ENCODE peak calls at places on chromosomes 13 and 19, in five cellular contexts. X, K, E, W and N are unnamed samples. For H3K4me1, the result is how much of the 10 kb centered on the place peaks cover.

GRCh38 chr19:11931513-11931912 is 6.6 kb downstream of the ZNF700 start:
- DNase-seq in X (no peak), K (no peak), E (no peak), W (no peak), N (no peak)

GRCh38 chr19:8147579-8147978 is 1.8 kb downstream of the FBN3 start:
- DNase-seq in X (no peak), K (no peak), E (no peak), W (no peak), N (no peak)

GRCh38 chr19:4210166-4210731 is 19.1 kb upstream of the EBI3 start:
- DNase-seq in X (no peak), K (no peak), E (peak), W (no peak), N (no peak)

GRCh38 chr13:111462944-111463343 is 142.5 kb downstream of the TEX29 start:
- DNase-seq in X (no peak), K (no peak), E (no peak), W (no peak), N (no peak)

GRCh38 chr13:112752711-112753541 is 63.1 kb downstream of the ATP11A start:
- DNase-seq in X (no peak), K (no peak), E (peak), W (no peak), N (no peak)

GRCh38 chr13:62512194-62513141 is 1096.8 kb upstream of the PCDH20 start:
- DNase-seq in X (peak), K (peak), E (peak), W (no peak), N (peak)

GRCh38 chr19:344625-345319 is at the start of gene MIER2:
- DNase-seq in X (peak), K (peak), E (peak), W (peak), N (peak)

GRCh38 chr13:97441414-97441813 is 7.4 kb downstream of the RAP2A start:
- DNase-seq in X (no peak), K (no peak), E (no peak), W (no peak), N (no peak)

GRCh38 chr19:53311897-53312296 is 21.7 kb upstream of the ZNF845 start:
- DNase-seq in X (no peak), K (no peak), E (no peak), W (no peak), N (no peak)

GRCh38 chr13:24147570-24147963 is 13.0 kb upstream of the SPATA13 start:
- DNase-seq in X (no peak), K (no peak), E (no peak), W (no peak), N (no peak)

GRCh38 chr13:25192936-25193335 is 20.8 kb upstream of the AMER2 start:
- DNase-seq in X (no peak), K (no peak), E (no peak), W (no peak), N (no peak)

GRCh38 chr19:4284176-4284958 is 5.3 kb downstream of the SHD start:
- DNase-seq in X (peak), K (no peak), E (peak), W (no peak), N (no peak)

GRCh38 chr19:24052811-24053210 is 34.2 kb upstream of the ZNF254 start:
- DNase-seq in X (no peak), K (no peak), E (no peak), W (no peak), N (no peak)

GRCh38 chr13:91369432-91369831 is 21.9 kb downstream of the MIR17HG start:
- DNase-seq in X (peak), K (no peak), E (no peak), W (no peak), N (no peak)

GRCh38 chr13:35191883-35192282 is 249.8 kb downstream of the NBEA start:
- DNase-seq in X (no peak), K (no peak), E (no peak), W (no peak), N (no peak)

GRCh38 chr19:10655457-10656312 is 1.5 kb downstream of the ILF3 start:
- DNase-seq in X (peak), K (peak), E (peak), W (no peak), N (no peak)

DNA sequence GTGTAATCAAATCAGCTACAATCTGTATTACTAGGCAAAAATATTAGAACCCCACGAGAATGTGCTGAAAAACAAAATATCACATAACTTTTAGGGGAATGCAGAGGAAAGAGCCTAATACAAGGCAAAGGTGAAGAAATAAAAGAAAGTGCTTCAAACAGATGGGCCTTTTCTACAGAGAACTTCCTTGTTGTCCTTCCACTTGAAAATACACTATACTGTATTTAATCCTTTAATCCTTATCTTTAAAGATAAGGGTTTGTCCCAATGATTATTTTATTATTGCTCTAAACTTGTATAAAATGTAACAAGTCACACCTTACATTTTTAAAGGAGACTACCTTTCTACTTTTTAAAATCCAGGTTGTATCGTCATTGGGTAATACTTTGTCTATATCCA is 296.5 kb downstream of the NDFIP2 start:
- DNase-seq in X (no peak), K (no peak), E (no peak), W (no peak), N (no peak)
- H3K4me1 ChIP-seq in X (under half), K (under half), E (under half), W (under half), N (under half)

GRCh38 chr13:75481176-75482069 is 546 bp downstream of the TBC1D4 start:
- DNase-seq in X (peak), K (peak), E (peak), W (peak), N (peak)
- H3K27ac ChIP-seq in X (peak), K (peak), E (no peak), W (peak), N (no peak)

GRCh38 chr13:109152941-109153340 is 523.5 kb downstream of the MYO16 start:
- DNase-seq in X (no peak), K (no peak), E (peak), W (no peak), N (no peak)
- H3K4me1 ChIP-seq in X (half or more), K (under half), E (under half), W (under half), N (under half)

DNA sequence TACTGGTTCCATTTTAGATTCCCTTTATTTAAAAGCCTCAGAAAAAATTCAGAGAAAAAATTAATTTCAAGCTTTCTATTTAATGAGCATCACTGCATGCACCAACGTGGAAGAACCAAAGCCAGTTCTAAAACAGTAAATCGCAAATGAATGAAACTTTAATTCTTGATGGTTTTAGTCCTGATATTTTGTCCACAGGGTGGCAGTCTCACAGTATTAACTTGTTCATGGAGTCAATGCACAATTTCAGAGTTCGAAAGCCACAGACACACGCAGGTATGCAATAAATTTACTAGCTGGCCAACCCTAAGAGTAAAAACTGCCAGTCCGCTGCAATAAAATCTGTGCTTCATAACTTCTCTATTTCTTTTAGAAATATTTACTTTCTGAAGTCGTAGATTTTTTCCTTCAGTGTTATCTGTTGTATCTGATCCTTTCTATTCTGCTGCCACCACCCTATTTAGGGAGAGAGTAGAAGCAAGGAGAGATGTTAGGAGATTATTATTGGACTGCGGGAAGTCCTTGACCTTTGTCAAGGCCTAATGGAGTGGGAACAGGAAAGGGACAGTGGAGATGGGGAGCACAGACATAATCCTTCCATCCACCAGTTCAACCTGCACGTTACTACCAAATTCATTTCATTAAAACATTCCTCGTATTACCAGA is 7.0 kb upstream of the WBP4 start:
- DNase-seq in X (peak), K (no peak), E (peak), W (no peak), N (no peak)
- H3K27ac ChIP-seq in X (peak), K (no peak), E (no peak), W (peak), N (no peak)

GRCh38 chr19:6068711-6069110 is 41.6 kb downstream of the RFX2 start:
- DNase-seq in X (no peak), K (no peak), E (no peak), W (peak), N (peak)
- H3K4me1 ChIP-seq in X (under half), K (under half), E (under half), W (half or more), N (under half)